ENCODE peak calls at places on chromosomes 12 and 14, in five cellular contexts. V is SK-N-SH, N is GM12878, Z is H1, P is HepG2. Y is an unnamed sample.

GRCh38 chr14:36129181-36129580 is 47.3 kb downstream of the PTCSC3 start:
- DNase-seq in V (no peak), N (no peak), Z (peak; percentile 36), P (no peak), Y (no peak)

GRCh38 chr12:65879878-65880277 is 55.6 kb downstream of the HMGA2 start:
- DNase-seq in V (no peak), N (no peak), Z (no peak), P (no peak), Y (no peak)

GRCh38 chr14:63478437-63478852 is 64.7 kb downstream of the PPP2R5E start:
- DNase-seq in V (no peak), N (peak; percentile 65), Z (no peak), P (no peak), Y (no peak)

GRCh38 chr14:75290851-75291250 is 12.2 kb downstream of the FOS start:
- DNase-seq in V (no peak), N (no peak), Z (no peak), P (no peak), Y (no peak)

GRCh38 chr12:105504286-105504685 is 173.8 kb downstream of the C12orf75 start:
- DNase-seq in V (no peak), N (no peak), Z (no peak), P (no peak), Y (no peak)

GRCh38 chr14:101961746-101962502 is 2.4 kb upstream of the DYNC1H1 start:
- DNase-seq in V (no peak), N (no peak), Z (no peak), P (no peak), Y (no peak)

GRCh38 chr12:16323010-16323409 is 24.4 kb upstream of the MGST1 start:
- DNase-seq in V (no peak), N (no peak), Z (no peak), P (no peak), Y (no peak)

GRCh38 chr14:85529803-85530574 is at the start of gene FLRT2:
- DNase-seq in V (no peak), N (no peak), Z (no peak), P (no peak), Y (no peak)

GRCh38 chr12:2958432-2959193 is 584 bp upstream of the TEAD4 start:
- DNase-seq in V (peak; percentile 89), N (no peak), Z (no peak), P (peak; percentile 69), Y (peak; percentile 72)

GRCh38 chr12:25995906-25996305 is 37.4 kb downstream of the RASSF8 start:
- DNase-seq in V (no peak), N (no peak), Z (no peak), P (no peak), Y (no peak)

GRCh38 chr14:31893156-31893813 is 183.8 kb upstream of the ARHGAP5 start:
- DNase-seq in V (no peak), N (no peak), Z (no peak), P (no peak), Y (no peak)

GRCh38 chr14:53285064-53285463 is 131.9 kb upstream of the DDHD1 start:
- DNase-seq in V (no peak), N (no peak), Z (no peak), P (no peak), Y (no peak)

GRCh38 chr12:85155791-85156190 is 119.6 kb downstream of the LRRIQ1 start:
- DNase-seq in V (peak; percentile 10), N (no peak), Z (no peak), P (peak; percentile 4), Y (no peak)

GRCh38 chr14:81137316-81137715 is 83.4 kb downstream of the GTF2A1 start:
- DNase-seq in V (peak; percentile 24), N (no peak), Z (no peak), P (no peak), Y (no peak)

GRCh38 chr12:121524196-121524930 is 56.5 kb downstream of the KDM2B start:
- DNase-seq in V (no peak), N (no peak), Z (no peak), P (no peak), Y (no peak)

GRCh38 chr12:56462565-56462964 is 5.8 kb upstream of the SPRYD4 start:
- DNase-seq in V (no peak), N (no peak), Z (no peak), P (no peak), Y (no peak)
- TF ChIP-seq EP300 in V (no peak), N (no peak), Z (no peak), P (no peak), Y (no peak)

GRCh38 chr14:26175659-26176058 is 422.2 kb downstream of the NOVA1 start:
- DNase-seq in V (no peak), N (no peak), Z (no peak), P (no peak), Y (no peak)
- TF ChIP-seq TAF1 in V (no peak), N (no peak), Z (no peak), P (no peak), Y (no peak)

DNA sequence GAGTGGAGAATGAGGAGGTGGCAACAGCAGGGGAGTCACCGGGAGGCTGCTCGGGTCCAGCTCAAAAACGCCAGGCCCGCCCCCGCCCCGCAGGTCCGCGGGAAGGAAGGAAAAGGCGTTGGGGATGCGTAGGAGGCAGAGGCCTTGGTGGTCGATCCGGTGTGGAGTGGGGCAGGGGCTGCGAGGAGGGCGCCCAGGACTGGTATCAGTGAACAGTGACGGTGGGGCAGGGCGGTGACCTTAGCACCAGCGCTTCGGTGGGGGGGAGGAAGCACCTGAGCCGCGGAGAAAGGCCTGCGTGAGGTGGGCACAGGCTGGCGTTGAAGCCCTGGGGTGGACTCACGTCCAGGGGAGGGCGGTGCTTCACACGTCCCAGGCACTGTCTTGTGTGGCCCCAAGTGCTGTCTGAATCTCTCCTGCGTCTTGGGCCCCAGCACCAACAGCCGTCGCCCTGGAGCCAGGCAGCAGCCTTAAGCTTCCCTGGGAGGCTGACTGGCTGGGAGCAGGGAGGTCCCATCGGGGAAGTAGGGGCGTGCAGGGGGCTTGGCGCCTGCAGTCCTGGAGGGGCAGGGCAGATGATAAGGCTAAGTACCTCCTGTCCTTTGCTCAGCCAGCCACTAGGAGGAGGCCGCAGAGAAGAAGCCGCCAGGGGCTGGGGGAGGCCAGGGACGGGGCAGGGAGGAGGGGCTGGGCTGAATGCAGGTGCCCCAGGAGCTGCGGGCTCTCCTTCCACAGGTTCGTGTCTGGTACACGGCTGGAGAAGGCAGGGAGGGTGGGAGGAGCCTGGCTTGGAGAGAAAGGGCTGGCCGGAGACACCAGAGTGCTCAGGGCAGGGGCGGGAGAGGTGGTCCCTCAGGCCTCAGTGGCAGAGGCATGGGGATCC is 26.5 kb downstream of the ZBTB42 start:
- DNase-seq in V (peak; percentile 85), N (no peak), Z (peak; percentile 58), P (peak; percentile 76), Y (peak; percentile 78)
- H2AFZ ChIP-seq in V (peak overlapping the region; percentile 66), N (no peak overlapping the region), Z (no peak overlapping the region), P (no peak overlapping the region), Y (peak overlapping the region; percentile 72)

GRCh38 chr12:89756638-89757321 is 48.1 kb upstream of the ATP2B1 start:
- DNase-seq in V (no peak), N (peak; percentile 97), Z (no peak), P (peak; percentile 54), Y (peak; percentile 81)
- TF ChIP-seq EP300 in V (no peak), N (peak; percentile 98), Z (no peak), P (no peak), Y (peak; percentile 80)

GRCh38 chr12:12443482-12443881 is 86.6 kb downstream of the BORCS5 start:
- DNase-seq in V (no peak), N (no peak), Z (no peak), P (no peak), Y (no peak)

GRCh38 chr12:12441051-12441807 is 84.4 kb downstream of the BORCS5 start:
- DNase-seq in V (no peak), N (no peak), Z (no peak), P (no peak), Y (no peak)

GRCh38 chr12:12445165-12445881 is 88.4 kb downstream of the BORCS5 start:
- DNase-seq in V (no peak), N (no peak), Z (no peak), P (no peak), Y (no peak)

GRCh38 chr12:12441891-12442461 is 85.1 kb downstream of the BORCS5 start:
- DNase-seq in V (no peak), N (no peak), Z (no peak), P (no peak), Y (no peak)

DNA sequence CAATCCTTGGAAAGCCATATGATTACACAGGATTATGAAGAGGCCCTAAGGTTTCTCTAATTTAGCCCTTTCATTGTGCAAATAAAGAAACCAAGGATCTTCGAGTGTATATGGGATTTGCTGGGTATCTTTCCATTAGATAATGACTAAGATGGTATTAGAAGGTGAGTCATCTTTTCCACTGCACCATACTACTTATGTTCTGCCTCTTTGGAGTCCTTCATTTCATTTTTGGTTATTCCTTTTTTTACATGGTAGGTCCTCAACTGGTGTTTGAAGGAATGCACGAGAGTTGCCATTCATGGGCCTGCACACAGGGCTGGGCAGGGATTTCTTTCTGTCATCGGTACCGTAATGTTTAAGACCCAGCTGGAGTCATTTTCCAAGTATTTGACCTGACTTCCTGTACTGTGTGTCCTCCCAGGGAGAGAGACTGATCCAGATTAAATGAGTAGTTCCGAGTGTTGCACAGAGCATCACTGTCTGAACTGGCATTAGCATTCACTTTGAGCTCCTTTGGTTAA is 85.7 kb downstream of the BORCS5 start:
- DNase-seq in V (no peak), N (no peak), Z (no peak), P (no peak), Y (peak; percentile 12)
- TF ChIP-seq TAF1 in V (no peak), N (no peak), Z (no peak), P (no peak), Y (no peak)

Y was measured in K562.